ENCODE peak calls at places on chromosome 17, in nine cellular contexts. One of them, this sample, is unnamed.

GRCh38 chr17:79915850-79916430 is 76.7 kb upstream of the CBX4 start:
- DNase-seq in stimulated activated CD8-positive, alpha-beta memory T cell treated with anti-CD3 and anti-CD28 coated beads, Interleukin-2, amount 100 ng/mL, for 1 hour: no peak
- DNase-seq in A172: peak
- DNase-seq in activated T-cell treated with anti-CD3 and anti-CD28 coated beads, Interleukin-2, amount 50 U/mL, for 72 hours: peak
- DNase-seq in NCI-H1105: no peak
- DNase-seq in naive B cell: peak
- DNase-seq in glomerular endothelial cell: no peak
- DNase-seq in caudate nucleus: no peak
- DNase-seq in NT2/D1: no peak
- DNase-seq in this sample: peak

GRCh38 chr17:68326681-68327080 is 35.4 kb downstream of the ARSG start:
- DNase-seq in caudate nucleus: no peak
- DNase-seq in A172: no peak
- DNase-seq in naive B cell: no peak
- DNase-seq in NT2/D1: no peak
- DNase-seq in NCI-H1105: no peak
- DNase-seq in stimulated activated CD8-positive, alpha-beta memory T cell treated with anti-CD3 and anti-CD28 coated beads, Interleukin-2, amount 100 ng/mL, for 1 hour: no peak
- DNase-seq in activated T-cell treated with anti-CD3 and anti-CD28 coated beads, Interleukin-2, amount 50 U/mL, for 72 hours: peak
- DNase-seq in glomerular endothelial cell: no peak
- DNase-seq in this sample: no peak

GRCh38 chr17:14736631-14737030 is 435.8 kb downstream of the HS3ST3B1 start:
- DNase-seq in glomerular endothelial cell: no peak
- DNase-seq in NCI-H1105: no peak
- DNase-seq in naive B cell: no peak
- DNase-seq in A172: no peak
- DNase-seq in stimulated activated CD8-positive, alpha-beta memory T cell treated with anti-CD3 and anti-CD28 coated beads, Interleukin-2, amount 100 ng/mL, for 1 hour: no peak
- DNase-seq in activated T-cell treated with anti-CD3 and anti-CD28 coated beads, Interleukin-2, amount 50 U/mL, for 72 hours: no peak
- DNase-seq in NT2/D1: no peak
- DNase-seq in caudate nucleus: no peak
- DNase-seq in this sample: no peak

GRCh38 chr17:56937688-56938087 is 23.2 kb downstream of the COIL start:
- DNase-seq in stimulated activated CD8-positive, alpha-beta memory T cell treated with anti-CD3 and anti-CD28 coated beads, Interleukin-2, amount 100 ng/mL, for 1 hour: no peak
- DNase-seq in A172: peak
- DNase-seq in NCI-H1105: no peak
- DNase-seq in caudate nucleus: no peak
- DNase-seq in NT2/D1: no peak
- DNase-seq in activated T-cell treated with anti-CD3 and anti-CD28 coated beads, Interleukin-2, amount 50 U/mL, for 72 hours: no peak
- DNase-seq in naive B cell: no peak
- DNase-seq in glomerular endothelial cell: no peak
- DNase-seq in this sample: no peak

GRCh38 chr17:76696763-76697701 is 13.7 kb downstream of the MXRA7 start:
- DNase-seq in NCI-H1105: no peak
- DNase-seq in caudate nucleus: no peak
- DNase-seq in A172: no peak
- DNase-seq in naive B cell: no peak
- DNase-seq in glomerular endothelial cell: no peak
- DNase-seq in activated T-cell treated with anti-CD3 and anti-CD28 coated beads, Interleukin-2, amount 50 U/mL, for 72 hours: no peak
- DNase-seq in stimulated activated CD8-positive, alpha-beta memory T cell treated with anti-CD3 and anti-CD28 coated beads, Interleukin-2, amount 100 ng/mL, for 1 hour: no peak
- DNase-seq in NT2/D1: no peak
- DNase-seq in this sample: no peak

GRCh38 chr17:11925271-11926021 is 71.8 kb downstream of the ZNF18 start:
- DNase-seq in glomerular endothelial cell: peak
- DNase-seq in NCI-H1105: no peak
- DNase-seq in caudate nucleus: no peak
- DNase-seq in activated T-cell treated with anti-CD3 and anti-CD28 coated beads, Interleukin-2, amount 50 U/mL, for 72 hours: no peak
- DNase-seq in stimulated activated CD8-positive, alpha-beta memory T cell treated with anti-CD3 and anti-CD28 coated beads, Interleukin-2, amount 100 ng/mL, for 1 hour: no peak
- DNase-seq in naive B cell: no peak
- DNase-seq in NT2/D1: no peak
- DNase-seq in A172: no peak
- DNase-seq in this sample: no peak

GRCh38 chr17:9900744-9901143 is 4.3 kb downstream of the RCVRN start:
- DNase-seq in NT2/D1: no peak
- DNase-seq in caudate nucleus: no peak
- DNase-seq in NCI-H1105: no peak
- DNase-seq in glomerular endothelial cell: no peak
- DNase-seq in A172: peak
- DNase-seq in stimulated activated CD8-positive, alpha-beta memory T cell treated with anti-CD3 and anti-CD28 coated beads, Interleukin-2, amount 100 ng/mL, for 1 hour: no peak
- DNase-seq in naive B cell: no peak
- DNase-seq in activated T-cell treated with anti-CD3 and anti-CD28 coated beads, Interleukin-2, amount 50 U/mL, for 72 hours: no peak
- DNase-seq in this sample: no peak

GRCh38 chr17:37745801-37746426 is 1.1 kb upstream of the HNF1B start:
- DNase-seq in activated T-cell treated with anti-CD3 and anti-CD28 coated beads, Interleukin-2, amount 50 U/mL, for 72 hours: no peak
- DNase-seq in NT2/D1: no peak
- DNase-seq in NCI-H1105: no peak
- DNase-seq in A172: no peak
- DNase-seq in stimulated activated CD8-positive, alpha-beta memory T cell treated with anti-CD3 and anti-CD28 coated beads, Interleukin-2, amount 100 ng/mL, for 1 hour: no peak
- DNase-seq in glomerular endothelial cell: no peak
- DNase-seq in naive B cell: no peak
- DNase-seq in caudate nucleus: no peak
- DNase-seq in this sample: no peak

GRCh38 chr17:4170639-4171280 is 27.8 kb downstream of the CYB5D2 start:
- DNase-seq in naive B cell: no peak
- DNase-seq in NCI-H1105: no peak
- DNase-seq in A172: no peak
- DNase-seq in NT2/D1: no peak
- DNase-seq in glomerular endothelial cell: no peak
- DNase-seq in caudate nucleus: no peak
- DNase-seq in activated T-cell treated with anti-CD3 and anti-CD28 coated beads, Interleukin-2, amount 50 U/mL, for 72 hours: no peak
- DNase-seq in stimulated activated CD8-positive, alpha-beta memory T cell treated with anti-CD3 and anti-CD28 coated beads, Interleukin-2, amount 100 ng/mL, for 1 hour: no peak
- DNase-seq in this sample: no peak

GRCh38 chr17:64058547-64059115 is 38.2 kb upstream of the ICAM2 start:
- DNase-seq in caudate nucleus: no peak
- DNase-seq in glomerular endothelial cell: no peak
- DNase-seq in A172: no peak
- DNase-seq in NCI-H1105: no peak
- DNase-seq in naive B cell: no peak
- DNase-seq in stimulated activated CD8-positive, alpha-beta memory T cell treated with anti-CD3 and anti-CD28 coated beads, Interleukin-2, amount 100 ng/mL, for 1 hour: no peak
- DNase-seq in NT2/D1: no peak
- DNase-seq in activated T-cell treated with anti-CD3 and anti-CD28 coated beads, Interleukin-2, amount 50 U/mL, for 72 hours: no peak
- DNase-seq in this sample: no peak

GRCh38 chr17:17742133-17742621 is 60.9 kb downstream of the RAI1 start:
- DNase-seq in NCI-H1105: no peak
- DNase-seq in naive B cell: no peak
- DNase-seq in activated T-cell treated with anti-CD3 and anti-CD28 coated beads, Interleukin-2, amount 50 U/mL, for 72 hours: no peak
- DNase-seq in stimulated activated CD8-positive, alpha-beta memory T cell treated with anti-CD3 and anti-CD28 coated beads, Interleukin-2, amount 100 ng/mL, for 1 hour: no peak
- DNase-seq in A172: no peak
- DNase-seq in caudate nucleus: no peak
- DNase-seq in glomerular endothelial cell: no peak
- DNase-seq in NT2/D1: no peak
- DNase-seq in this sample: no peak

GRCh38 chr17:1492249-1493206 is at the start of gene MYO1C:
- DNase-seq in NCI-H1105: no peak
- DNase-seq in naive B cell: peak
- DNase-seq in A172: no peak
- DNase-seq in stimulated activated CD8-positive, alpha-beta memory T cell treated with anti-CD3 and anti-CD28 coated beads, Interleukin-2, amount 100 ng/mL, for 1 hour: no peak
- DNase-seq in glomerular endothelial cell: no peak
- DNase-seq in activated T-cell treated with anti-CD3 and anti-CD28 coated beads, Interleukin-2, amount 50 U/mL, for 72 hours: no peak
- DNase-seq in NT2/D1: no peak
- DNase-seq in caudate nucleus: no peak
- DNase-seq in this sample: no peak

GRCh38 chr17:16516594-16517018 is 24.6 kb upstream of the LRRC75A start:
- DNase-seq in glomerular endothelial cell: no peak
- DNase-seq in NT2/D1: no peak
- DNase-seq in naive B cell: no peak
- DNase-seq in A172: peak
- DNase-seq in caudate nucleus: peak
- DNase-seq in stimulated activated CD8-positive, alpha-beta memory T cell treated with anti-CD3 and anti-CD28 coated beads, Interleukin-2, amount 100 ng/mL, for 1 hour: no peak
- DNase-seq in NCI-H1105: no peak
- DNase-seq in activated T-cell treated with anti-CD3 and anti-CD28 coated beads, Interleukin-2, amount 50 U/mL, for 72 hours: no peak
- DNase-seq in this sample: no peak

GRCh38 chr17:60167095-60167741 is 17.4 kb downstream of the CA4 start:
- DNase-seq in A172: peak
- DNase-seq in NCI-H1105: no peak
- DNase-seq in glomerular endothelial cell: no peak
- DNase-seq in stimulated activated CD8-positive, alpha-beta memory T cell treated with anti-CD3 and anti-CD28 coated beads, Interleukin-2, amount 100 ng/mL, for 1 hour: no peak
- DNase-seq in NT2/D1: no peak
- DNase-seq in caudate nucleus: no peak
- DNase-seq in naive B cell: no peak
- DNase-seq in activated T-cell treated with anti-CD3 and anti-CD28 coated beads, Interleukin-2, amount 50 U/mL, for 72 hours: no peak
- DNase-seq in this sample: no peak

GRCh38 chr17:73459980-73460379 is 148.2 kb upstream of the CDC42EP4 start:
- DNase-seq in activated T-cell treated with anti-CD3 and anti-CD28 coated beads, Interleukin-2, amount 50 U/mL, for 72 hours: no peak
- DNase-seq in glomerular endothelial cell: no peak
- DNase-seq in NCI-H1105: no peak
- DNase-seq in A172: no peak
- DNase-seq in naive B cell: no peak
- DNase-seq in NT2/D1: no peak
- DNase-seq in caudate nucleus: no peak
- DNase-seq in stimulated activated CD8-positive, alpha-beta memory T cell treated with anti-CD3 and anti-CD28 coated beads, Interleukin-2, amount 100 ng/mL, for 1 hour: no peak
- DNase-seq in this sample: no peak

GRCh38 chr17:34755981-34756669 is 176.7 kb downstream of the TMEM132E start:
- DNase-seq in caudate nucleus: no peak
- DNase-seq in glomerular endothelial cell: no peak
- DNase-seq in stimulated activated CD8-positive, alpha-beta memory T cell treated with anti-CD3 and anti-CD28 coated beads, Interleukin-2, amount 100 ng/mL, for 1 hour: no peak
- DNase-seq in NCI-H1105: no peak
- DNase-seq in naive B cell: no peak
- DNase-seq in activated T-cell treated with anti-CD3 and anti-CD28 coated beads, Interleukin-2, amount 50 U/mL, for 72 hours: no peak
- DNase-seq in NT2/D1: no peak
- DNase-seq in A172: no peak
- DNase-seq in this sample: no peak

GRCh38 chr17:39722965-39723848 is 7.1 kb downstream of the MIEN1 start:
- DNase-seq in glomerular endothelial cell: no peak
- DNase-seq in naive B cell: no peak
- DNase-seq in caudate nucleus: no peak
- DNase-seq in NT2/D1: no peak
- DNase-seq in NCI-H1105: no peak
- DNase-seq in activated T-cell treated with anti-CD3 and anti-CD28 coated beads, Interleukin-2, amount 50 U/mL, for 72 hours: peak
- DNase-seq in stimulated activated CD8-positive, alpha-beta memory T cell treated with anti-CD3 and anti-CD28 coated beads, Interleukin-2, amount 100 ng/mL, for 1 hour: no peak
- DNase-seq in A172: no peak
- DNase-seq in this sample: no peak

GRCh38 chr17:53919356-53919755 is 96.6 kb downstream of the KIF2B start:
- DNase-seq in NT2/D1: no peak
- DNase-seq in A172: no peak
- DNase-seq in NCI-H1105: no peak
- DNase-seq in stimulated activated CD8-positive, alpha-beta memory T cell treated with anti-CD3 and anti-CD28 coated beads, Interleukin-2, amount 100 ng/mL, for 1 hour: no peak
- DNase-seq in naive B cell: no peak
- DNase-seq in activated T-cell treated with anti-CD3 and anti-CD28 coated beads, Interleukin-2, amount 50 U/mL, for 72 hours: no peak
- DNase-seq in caudate nucleus: no peak
- DNase-seq in glomerular endothelial cell: no peak
- DNase-seq in this sample: no peak

GRCh38 chr17:50426814-50427787 is 1.1 kb downstream of the ACSF2 start:
- DNase-seq in NT2/D1: no peak
- DNase-seq in A172: peak
- DNase-seq in naive B cell: no peak
- DNase-seq in NCI-H1105: no peak
- DNase-seq in glomerular endothelial cell: no peak
- DNase-seq in activated T-cell treated with anti-CD3 and anti-CD28 coated beads, Interleukin-2, amount 50 U/mL, for 72 hours: peak
- DNase-seq in caudate nucleus: no peak
- DNase-seq in stimulated activated CD8-positive, alpha-beta memory T cell treated with anti-CD3 and anti-CD28 coated beads, Interleukin-2, amount 100 ng/mL, for 1 hour: no peak
- DNase-seq in this sample: peak

GRCh38 chr17:1229354-1229890 is 40.8 kb upstream of the BHLHA9 start:
- DNase-seq in naive B cell: peak
- DNase-seq in A172: peak
- DNase-seq in activated T-cell treated with anti-CD3 and anti-CD28 coated beads, Interleukin-2, amount 50 U/mL, for 72 hours: peak
- DNase-seq in stimulated activated CD8-positive, alpha-beta memory T cell treated with anti-CD3 and anti-CD28 coated beads, Interleukin-2, amount 100 ng/mL, for 1 hour: no peak
- DNase-seq in caudate nucleus: no peak
- DNase-seq in NCI-H1105: no peak
- DNase-seq in glomerular endothelial cell: no peak
- DNase-seq in NT2/D1: no peak
- DNase-seq in this sample: no peak

GRCh38 chr17:63425478-63425877 is 20.6 kb downstream of the CYB561 start:
- DNase-seq in NCI-H1105: peak
- DNase-seq in caudate nucleus: peak
- DNase-seq in NT2/D1: no peak
- DNase-seq in A172: peak
- DNase-seq in stimulated activated CD8-positive, alpha-beta memory T cell treated with anti-CD3 and anti-CD28 coated beads, Interleukin-2, amount 100 ng/mL, for 1 hour: peak
- DNase-seq in glomerular endothelial cell: peak
- DNase-seq in naive B cell: peak
- DNase-seq in activated T-cell treated with anti-CD3 and anti-CD28 coated beads, Interleukin-2, amount 50 U/mL, for 72 hours: peak
- DNase-seq in this sample: peak

GRCh38 chr17:51188321-51188853 is 22.2 kb downstream of the NME2 start:
- DNase-seq in stimulated activated CD8-positive, alpha-beta memory T cell treated with anti-CD3 and anti-CD28 coated beads, Interleukin-2, amount 100 ng/mL, for 1 hour: no peak
- DNase-seq in NCI-H1105: no peak
- DNase-seq in NT2/D1: no peak
- DNase-seq in naive B cell: no peak
- DNase-seq in glomerular endothelial cell: no peak
- DNase-seq in A172: no peak
- DNase-seq in activated T-cell treated with anti-CD3 and anti-CD28 coated beads, Interleukin-2, amount 50 U/mL, for 72 hours: no peak
- DNase-seq in caudate nucleus: no peak
- DNase-seq in this sample: no peak

GRCh38 chr17:10557422-10557821 is 8.0 kb upstream of the MYH2 start:
- DNase-seq in A172: peak
- DNase-seq in caudate nucleus: no peak
- DNase-seq in naive B cell: no peak
- DNase-seq in activated T-cell treated with anti-CD3 and anti-CD28 coated beads, Interleukin-2, amount 50 U/mL, for 72 hours: no peak
- DNase-seq in NCI-H1105: no peak
- DNase-seq in NT2/D1: no peak
- DNase-seq in stimulated activated CD8-positive, alpha-beta memory T cell treated with anti-CD3 and anti-CD28 coated beads, Interleukin-2, amount 100 ng/mL, for 1 hour: no peak
- DNase-seq in glomerular endothelial cell: no peak
- DNase-seq in this sample: no peak

GRCh38 chr17:77376795-77377751 is 236.3 kb downstream of the SEC14L1 start:
- DNase-seq in NCI-H1105: no peak
- DNase-seq in stimulated activated CD8-positive, alpha-beta memory T cell treated with anti-CD3 and anti-CD28 coated beads, Interleukin-2, amount 100 ng/mL, for 1 hour: no peak
- DNase-seq in naive B cell: no peak
- DNase-seq in glomerular endothelial cell: no peak
- DNase-seq in caudate nucleus: no peak
- DNase-seq in A172: no peak
- DNase-seq in activated T-cell treated with anti-CD3 and anti-CD28 coated beads, Interleukin-2, amount 50 U/mL, for 72 hours: no peak
- DNase-seq in NT2/D1: no peak
- DNase-seq in this sample: no peak

GRCh38 chr17:81035389-81036127 is 607 bp downstream of the BAIAP2 start:
- DNase-seq in activated T-cell treated with anti-CD3 and anti-CD28 coated beads, Interleukin-2, amount 50 U/mL, for 72 hours: peak
- DNase-seq in A172: no peak
- DNase-seq in glomerular endothelial cell: no peak
- DNase-seq in caudate nucleus: no peak
- DNase-seq in naive B cell: peak
- DNase-seq in stimulated activated CD8-positive, alpha-beta memory T cell treated with anti-CD3 and anti-CD28 coated beads, Interleukin-2, amount 100 ng/mL, for 1 hour: no peak
- DNase-seq in NCI-H1105: no peak
- DNase-seq in NT2/D1: no peak
- DNase-seq in this sample: no peak

GRCh38 chr17:3867606-3868005 is 21.6 kb upstream of the NCBP3 start:
- DNase-seq in caudate nucleus: no peak
- DNase-seq in stimulated activated CD8-positive, alpha-beta memory T cell treated with anti-CD3 and anti-CD28 coated beads, Interleukin-2, amount 100 ng/mL, for 1 hour: no peak
- DNase-seq in NT2/D1: no peak
- DNase-seq in glomerular endothelial cell: no peak
- DNase-seq in NCI-H1105: no peak
- DNase-seq in naive B cell: no peak
- DNase-seq in A172: peak
- DNase-seq in activated T-cell treated with anti-CD3 and anti-CD28 coated beads, Interleukin-2, amount 50 U/mL, for 72 hours: no peak
- DNase-seq in this sample: no peak

GRCh38 chr17:61202564-61202963 is 197.1 kb upstream of the TBX2 start:
- DNase-seq in activated T-cell treated with anti-CD3 and anti-CD28 coated beads, Interleukin-2, amount 50 U/mL, for 72 hours: no peak
- DNase-seq in caudate nucleus: no peak
- DNase-seq in A172: no peak
- DNase-seq in glomerular endothelial cell: no peak
- DNase-seq in stimulated activated CD8-positive, alpha-beta memory T cell treated with anti-CD3 and anti-CD28 coated beads, Interleukin-2, amount 100 ng/mL, for 1 hour: no peak
- DNase-seq in NT2/D1: no peak
- DNase-seq in NCI-H1105: no peak
- DNase-seq in naive B cell: no peak
- DNase-seq in this sample: no peak